ENCODE peak calls at places on chromosomes 1 and 21, in eight cellular contexts. Q is CD4-positive, CD25-positive, alpha-beta regulatory T cell; Z is amniotic stem cell; U is HFFc6; F is activated naive CD8-positive, alpha-beta T cell treated with anti-CD3 and anti-CD28 coated beads, Interleukin-2, amount 50 U/mL, for 24 hours; G is ureter; V is B cell; X is iris pigment epithelial cell. E is an unnamed sample.

GRCh38 chr1:67211589-67212563 is 45.6 kb downstream of the IL23R start:
- DNase-seq in G (no peak), F (peak; percentile 54), V (peak; percentile 20), U (peak; percentile 19), X (peak; percentile 40), Q (peak; percentile 71), Z (no peak), E (no peak)

GRCh38 chr1:204241914-204242313 is 28.1 kb upstream of the GOLT1A start:
- DNase-seq in F (no peak), X (no peak), U (no peak), Z (no peak), V (no peak), G (no peak), Q (no peak), E (no peak)

GRCh38 chr1:197224160-197224559 is 43.9 kb upstream of the CRB1 start:
- DNase-seq in X (peak; percentile 5), Q (no peak), Z (no peak), F (no peak), G (no peak), V (no peak), U (no peak), E (no peak)

GRCh38 chr1:215482079-215482478 is 85.0 kb upstream of the KCTD3 start:
- DNase-seq in U (no peak), Q (no peak), X (no peak), V (no peak), G (no peak), F (no peak), Z (no peak), E (no peak)

GRCh38 chr1:2388004-2388913 is 3.1 kb downstream of the MORN1 start:
- DNase-seq in Q (no peak), X (no peak), Z (no peak), G (no peak), U (no peak), V (peak; percentile 53), F (no peak), E (no peak)

GRCh38 chr1:198018529-198018928 is 101.4 kb downstream of the LHX9 start:
- DNase-seq in V (no peak), X (peak; percentile 79), G (no peak), U (peak; percentile 99), Z (peak; percentile 85), F (no peak), Q (no peak), E (no peak)

GRCh38 chr1:10693497-10694273 is 102.8 kb downstream of the CASZ1 start:
- DNase-seq in Q (peak; percentile 66), U (no peak), X (peak; percentile 22), V (peak; percentile 78), F (peak; percentile 51), Z (no peak), G (no peak), E (no peak)

GRCh38 chr1:32729254-32730046 is 26.9 kb upstream of the SYNC start:
- DNase-seq in V (no peak), U (no peak), Q (no peak), F (no peak), X (no peak), Z (no peak), G (no peak), E (no peak)

GRCh38 chr1:20405893-20406604 is 80.0 kb downstream of the CAMK2N1 start:
- DNase-seq in G (no peak), V (peak; percentile 63), Q (no peak), U (no peak), F (no peak), Z (no peak), X (no peak), E (no peak)

GRCh38 chr1:69535490-69535889 is 32.2 kb upstream of the LRRC7 start:
- DNase-seq in V (no peak), X (no peak), Z (no peak), F (no peak), Q (no peak), U (no peak), G (no peak), E (no peak)

GRCh38 chr1:33394716-33395115 is 36.2 kb downstream of the PHC2 start:
- DNase-seq in U (no peak), Z (no peak), Q (no peak), F (no peak), X (no peak), G (no peak), V (no peak), E (no peak)

GRCh38 chr1:180248731-180249681 is 18.9 kb downstream of the LHX4 start:
- DNase-seq in G (no peak), V (no peak), F (peak; percentile 20), X (no peak), Z (no peak), Q (peak; percentile 22), U (no peak), E (no peak)

GRCh38 chr1:222904451-222904850 is 89.6 kb downstream of the DISP1 start:
- DNase-seq in Z (no peak), U (no peak), X (no peak), F (no peak), Q (no peak), V (no peak), G (no peak), E (no peak)

GRCh38 chr21:41647806-41648561 is 118.9 kb downstream of the RIPK4 start:
- DNase-seq in X (no peak), V (no peak), Z (no peak), F (no peak), G (no peak), U (no peak), Q (no peak), E (no peak)

GRCh38 chr1:209756608-209757445 is 974 bp downstream of the TRAF3IP3 start:
- DNase-seq in Q (peak; percentile 65), Z (no peak), X (no peak), V (peak; percentile 42), U (no peak), F (peak; percentile 44), G (no peak), E (no peak)

GRCh38 chr1:182485861-182486260 is 35.9 kb downstream of the RGSL1 start:
- DNase-seq in Q (no peak), Z (no peak), U (no peak), X (no peak), F (no peak), V (no peak), G (no peak), E (no peak)

GRCh38 chr1:15412488-15412800 is 2.8 kb downstream of the EFHD2 start:
- DNase-seq in Q (no peak), Z (no peak), V (no peak), F (no peak), X (no peak), G (no peak), U (no peak), E (no peak)

GRCh38 chr1:89833183-89834077 is 12.6 kb downstream of the LRRC8D start:
- DNase-seq in G (no peak), Z (no peak), X (no peak), U (no peak), F (no peak), Q (no peak), V (no peak), E (no peak)

GRCh38 chr1:167076136-167076710 is 14.0 kb downstream of the GPA33 start:
- DNase-seq in Z (no peak), U (no peak), Q (peak; percentile 21), V (no peak), F (peak; percentile 11), X (no peak), G (no peak), E (no peak)

GRCh38 chr1:199273837-199274379 is 635.1 kb downstream of the PTPRC start:
- DNase-seq in V (no peak), X (peak; percentile 72), F (no peak), G (no peak), Z (no peak), Q (no peak), U (peak; percentile 11), E (no peak)

GRCh38 chr1:3443759-3444697 is 10.4 kb upstream of the ARHGEF16 start:
- DNase-seq in Q (no peak), X (no peak), V (no peak), G (no peak), Z (no peak), U (no peak), F (no peak), E (no peak)

GRCh38 chr1:3673381-3674099 is 21.2 kb downstream of the TP73 start:
- DNase-seq in G (no peak), Q (no peak), F (no peak), U (no peak), V (peak; percentile 64), X (no peak), Z (no peak), E (no peak)

GRCh38 chr1:20654104-20654690 is 7.0 kb downstream of the DDOST start:
- DNase-seq in Q (no peak), Z (no peak), G (no peak), V (no peak), X (no peak), F (no peak), U (no peak), E (no peak)

GRCh38 chr1:246651012-246651411 is 73.2 kb upstream of the SCCPDH start:
- DNase-seq in G (no peak), V (no peak), U (no peak), X (no peak), Q (no peak), F (no peak), Z (no peak), E (no peak)

GRCh38 chr1:33823830-33824229 is 40.0 kb upstream of the HMGB4 start:
- DNase-seq in G (no peak), U (no peak), F (no peak), Q (no peak), Z (no peak), X (no peak), V (no peak), E (peak; percentile 9)

GRCh38 chr21:46017695-46018094 is 36.1 kb downstream of the COL6A1 start:
- DNase-seq in X (no peak), G (no peak), Q (no peak), F (no peak), V (no peak), Z (no peak), U (no peak), E (no peak)

E was measured in right atrium auricular region.